ENCODE peak calls at places on chromosomes 4 and X, in five cellular contexts. One of them, this sample, is unnamed.

GRCh38 chr4:2072971-2073807 is 14.1 kb downstream of the NAT8L start:
- DNase-seq in IMR-90: no peak
- DNase-seq in GM12878: no peak
- DNase-seq in K562: no peak
- DNase-seq in A549: no peak
- DNase-seq in this sample: peak

GRCh38 chrX:3271485-3272186 is 74.8 kb downstream of the MXRA5 start:
- DNase-seq in GM12878: no peak
- DNase-seq in IMR-90: peak
- DNase-seq in A549: no peak
- DNase-seq in K562: no peak
- DNase-seq in this sample: no peak

GRCh38 chrX:12412561-12412960 is 274.3 kb downstream of the FRMPD4 start:
- DNase-seq in A549: no peak
- DNase-seq in GM12878: no peak
- DNase-seq in K562: no peak
- DNase-seq in IMR-90: no peak
- DNase-seq in this sample: no peak

GRCh38 chr4:87120411-87121162 is 99.8 kb downstream of the KLHL8 start:
- DNase-seq in A549: no peak
- DNase-seq in K562: no peak
- DNase-seq in IMR-90: peak
- DNase-seq in GM12878: no peak
- DNase-seq in this sample: no peak

GRCh38 chrX:46953597-46953996 is 41.4 kb downstream of the JADE3 start:
- DNase-seq in IMR-90: no peak
- DNase-seq in A549: no peak
- DNase-seq in GM12878: no peak
- DNase-seq in K562: no peak
- DNase-seq in this sample: no peak

GRCh38 chrX:12042615-12043014 is 95.7 kb upstream of the FRMPD4 start:
- DNase-seq in K562: no peak
- DNase-seq in GM12878: no peak
- DNase-seq in A549: no peak
- DNase-seq in IMR-90: no peak
- DNase-seq in this sample: no peak

GRCh38 chr4:88027611-88028608 is 20.5 kb downstream of the PKD2 start:
- DNase-seq in K562: no peak
- DNase-seq in IMR-90: peak
- DNase-seq in A549: no peak
- DNase-seq in GM12878: no peak
- DNase-seq in this sample: no peak

GRCh38 chrX:413322-414201 is 26.9 kb upstream of the PPP2R3B start:
- DNase-seq in IMR-90: peak
- DNase-seq in GM12878: no peak
- DNase-seq in K562: no peak
- DNase-seq in A549: no peak
- DNase-seq in this sample: no peak

GRCh38 chrX:149398027-149398426 is 107.1 kb downstream of the IDS start:
- DNase-seq in K562: no peak
- DNase-seq in GM12878: no peak
- DNase-seq in A549: no peak
- DNase-seq in IMR-90: no peak
- DNase-seq in this sample: no peak

DNA sequence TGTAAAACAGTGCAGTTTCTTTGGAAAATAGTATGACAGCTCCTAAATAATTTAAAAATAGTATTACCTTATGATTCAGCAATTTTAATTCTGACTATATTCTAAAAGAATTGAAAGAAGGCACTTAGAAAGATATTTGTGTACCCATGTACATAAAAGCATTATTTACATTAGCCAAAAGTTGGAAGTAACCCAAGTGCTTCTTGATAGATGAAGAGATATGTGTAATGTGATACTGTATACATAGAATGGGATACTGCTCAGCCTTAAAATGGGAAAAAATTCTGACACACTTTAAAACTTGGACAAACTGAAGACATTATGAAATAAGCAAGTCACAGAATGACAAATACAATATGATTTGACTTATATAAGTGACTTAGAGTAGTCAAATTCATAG is 112.2 kb downstream of the IDS start:
- DNase-seq in A549: no peak
- DNase-seq in K562: no peak
- DNase-seq in GM12878: no peak
- DNase-seq in IMR-90: no peak
- DNase-seq in this sample: no peak
- TF ChIP-seq RCOR1 in A549: no peak
- TF ChIP-seq RCOR1 in K562: no peak
- TF ChIP-seq RCOR1 in GM12878: no peak
- TF ChIP-seq RCOR1 in IMR-90: no peak
- TF ChIP-seq RCOR1 in this sample: no peak

DNA sequence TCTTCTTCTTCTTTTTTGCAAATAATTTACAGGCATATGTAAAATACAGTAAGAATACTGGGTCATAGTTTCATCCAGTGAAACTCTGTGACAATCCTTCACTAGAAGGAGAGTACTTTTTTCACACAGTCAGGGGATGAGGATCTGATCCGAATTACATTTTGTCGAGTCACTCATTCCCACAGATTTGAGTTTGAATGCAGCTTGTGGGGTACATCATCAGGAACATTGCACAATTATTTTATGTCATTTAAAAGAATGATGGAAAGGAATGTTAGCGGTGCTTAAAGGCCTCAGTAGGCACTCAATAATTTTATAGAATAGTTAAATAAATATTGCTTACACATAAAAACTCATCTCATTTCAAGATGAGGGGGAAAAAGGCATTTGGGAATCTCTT is 88.6 kb downstream of the CHRNA9 start:
- DNase-seq in A549: no peak
- DNase-seq in IMR-90: peak
- DNase-seq in K562: no peak
- DNase-seq in GM12878: no peak
- DNase-seq in this sample: no peak
- TF ChIP-seq RCOR1 in A549: no peak
- TF ChIP-seq RCOR1 in IMR-90: no peak
- TF ChIP-seq RCOR1 in K562: no peak
- TF ChIP-seq RCOR1 in GM12878: no peak
- TF ChIP-seq RCOR1 in this sample: no peak

DNA sequence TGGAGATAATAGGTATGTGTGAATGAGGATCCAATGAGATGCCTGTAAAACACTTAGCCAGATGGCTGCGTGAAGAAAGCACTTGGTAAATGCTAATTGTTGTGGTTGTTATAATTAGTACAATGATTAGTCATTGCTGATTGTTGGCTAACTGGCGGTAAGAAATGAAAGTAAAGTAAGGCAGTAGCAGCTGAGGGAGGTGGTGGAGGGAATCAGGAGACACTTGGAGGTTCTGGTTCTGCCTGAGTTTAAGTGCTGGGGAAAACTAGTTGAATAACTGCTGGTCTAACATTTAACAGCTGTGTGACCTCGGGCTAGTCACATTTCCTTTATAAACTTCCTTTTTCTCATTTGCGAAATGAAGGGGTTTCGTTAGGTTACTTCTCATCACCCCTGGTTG is 30.9 kb downstream of the CD38 start:
- DNase-seq in K562: no peak
- DNase-seq in GM12878: peak
- DNase-seq in IMR-90: no peak
- DNase-seq in A549: no peak
- DNase-seq in this sample: no peak
- TF ChIP-seq RCOR1 in K562: no peak
- TF ChIP-seq RCOR1 in GM12878: no peak
- TF ChIP-seq RCOR1 in IMR-90: no peak
- TF ChIP-seq RCOR1 in A549: no peak
- TF ChIP-seq RCOR1 in this sample: no peak

DNA sequence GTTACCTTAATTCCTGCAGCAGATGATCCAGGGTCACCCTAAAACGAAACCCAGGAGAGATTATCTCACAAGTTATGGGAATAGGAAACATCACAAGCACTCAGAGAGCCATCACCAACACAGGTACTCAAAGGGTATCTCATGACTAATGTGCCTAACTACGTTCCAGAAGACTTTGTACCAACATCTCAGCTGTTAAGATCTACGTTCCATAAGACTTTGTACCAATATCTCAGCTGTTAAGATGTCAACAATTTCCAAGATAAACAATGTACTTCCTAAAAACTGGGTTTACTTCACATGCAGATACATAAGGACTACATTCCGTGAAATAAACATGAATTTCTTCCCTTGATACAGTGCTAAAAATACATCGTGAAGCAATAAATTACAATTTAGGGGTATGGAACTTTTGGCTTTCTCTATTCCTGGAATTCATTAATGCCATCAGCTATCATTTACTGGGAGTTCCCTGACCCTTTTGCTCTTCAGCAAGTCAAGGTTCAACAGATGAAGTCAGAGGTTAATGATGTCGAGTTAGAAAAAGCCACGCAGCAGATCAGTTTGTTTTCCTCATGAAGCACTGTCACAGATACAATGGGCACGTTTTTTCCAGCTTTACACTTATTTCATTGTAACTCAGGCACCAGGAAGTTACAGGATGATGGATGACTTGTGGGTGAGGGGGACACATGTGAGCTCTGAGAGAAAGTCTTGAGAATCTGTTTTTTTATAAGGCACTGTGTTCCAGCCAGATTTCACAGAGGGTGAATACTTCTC is 127.0 kb upstream of the ETNPPL start:
- DNase-seq in K562: no peak
- DNase-seq in A549: no peak
- DNase-seq in IMR-90: no peak
- DNase-seq in GM12878: no peak
- DNase-seq in this sample: no peak
- TF ChIP-seq RCOR1 in K562: no peak
- TF ChIP-seq RCOR1 in A549: no peak
- TF ChIP-seq RCOR1 in IMR-90: no peak
- TF ChIP-seq RCOR1 in GM12878: no peak
- TF ChIP-seq RCOR1 in this sample: no peak

DNA sequence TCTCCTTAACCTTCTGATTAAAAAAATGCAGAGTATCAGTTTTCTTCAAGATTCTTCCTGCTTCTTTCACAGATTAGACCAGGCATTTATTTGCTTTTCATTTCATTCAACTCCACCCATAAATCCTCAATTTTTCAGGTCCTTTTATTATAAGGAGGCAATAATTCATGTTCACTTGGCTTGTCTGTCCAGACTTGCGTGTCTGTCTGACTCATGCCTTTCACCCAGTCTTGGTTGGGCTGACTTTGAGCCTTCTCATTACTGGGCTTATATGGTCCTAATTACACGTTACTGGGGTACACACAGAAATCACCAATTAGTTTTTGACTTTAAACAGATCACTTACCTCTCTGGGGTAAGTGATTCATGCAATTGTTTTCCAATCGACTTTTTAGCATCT is 48.8 kb upstream of the GALNT7 start:
- DNase-seq in K562: no peak
- DNase-seq in A549: no peak
- DNase-seq in IMR-90: no peak
- DNase-seq in GM12878: no peak
- DNase-seq in this sample: no peak
- TF ChIP-seq RCOR1 in K562: no peak
- TF ChIP-seq RCOR1 in A549: no peak
- TF ChIP-seq RCOR1 in IMR-90: no peak
- TF ChIP-seq RCOR1 in GM12878: no peak
- TF ChIP-seq RCOR1 in this sample: no peak